ENCODE peak calls at places on chromosomes 12 and 14, in six cellular contexts. O, W, Y, N, Z and J are unnamed samples.

GRCh38 chr12:55681142-55682077 is 26.3 kb downstream of the ITGA7 start:
- DNase-seq in O (peak), W (no peak), Y (peak), N (no peak), Z (no peak), J (peak)

GRCh38 chr14:76926521-76927251 is 100.5 kb downstream of the LRRC74A start:
- DNase-seq in O (peak), W (no peak), Y (peak), N (peak), Z (peak), J (peak)

GRCh38 chr12:129193263-129193871 is 340.1 kb downstream of the GLT1D1 start:
- DNase-seq in O (no peak), W (peak), Y (peak), N (no peak), Z (no peak), J (peak)

GRCh38 chr14:92615451-92615850 is 101.9 kb downstream of the RIN3 start:
- DNase-seq in O (no peak), W (peak), Y (peak), N (no peak), Z (no peak), J (peak)

GRCh38 chr14:63770187-63770807 is 42.4 kb upstream of the SGPP1 start:
- DNase-seq in O (peak), W (peak), Y (peak), N (no peak), Z (peak), J (peak)

GRCh38 chr12:92550234-92550633 is 152.6 kb upstream of the PLEKHG7 start:
- DNase-seq in O (no peak), W (no peak), Y (no peak), N (no peak), Z (no peak), J (no peak)

GRCh38 chr12:49937639-49938300 is 12.8 kb upstream of the AQP2 start:
- DNase-seq in O (peak), W (no peak), Y (no peak), N (no peak), Z (no peak), J (no peak)

GRCh38 chr14:25841226-25841625 is 756.6 kb downstream of the NOVA1 start:
- DNase-seq in O (no peak), W (no peak), Y (no peak), N (no peak), Z (no peak), J (no peak)

GRCh38 chr14:69989622-69990021 is 110.4 kb downstream of the SMOC1 start:
- DNase-seq in O (no peak), W (no peak), Y (no peak), N (no peak), Z (no peak), J (no peak)

GRCh38 chr12:25935355-25936144 is 22.9 kb upstream of the RASSF8 start:
- DNase-seq in O (no peak), W (no peak), Y (no peak), N (no peak), Z (no peak), J (no peak)

GRCh38 chr12:65962921-65963883 is 138.9 kb downstream of the HMGA2 start:
- DNase-seq in O (no peak), W (peak), Y (peak), N (no peak), Z (no peak), J (peak)